ENCODE peak calls at places on chromosomes 2 and 18, in ten cellular contexts. G, T, B, U, F, J, X, D, R and H are unnamed samples.

GRCh38 chr2:219687266-219687665 is 59.8 kb downstream of the SLC4A3 start:
- DNase-seq in U (no peak), B (no peak), X (no peak), D (no peak), F (no peak), J (peak), R (no peak), T (no peak), G (no peak), H (no peak)

GRCh38 chr2:19456695-19457094 is 98.3 kb upstream of the OSR1 start:
- DNase-seq in J (no peak), T (no peak), G (no peak), B (no peak), R (no peak), D (no peak), F (no peak), U (no peak), X (no peak), H (no peak)

GRCh38 chr2:168343586-168343985 is 96.2 kb upstream of the STK39 start:
- DNase-seq in F (no peak), T (no peak), J (no peak), D (no peak), R (peak), U (no peak), G (no peak), B (no peak), X (no peak), H (peak)

GRCh38 chr2:177896587-177896986 is 176.0 kb downstream of the PDE11A start:
- DNase-seq in F (no peak), G (no peak), U (no peak), J (no peak), R (no peak), D (no peak), B (no peak), X (no peak), T (no peak), H (no peak)

GRCh38 chr2:42084231-42084671 is 36.4 kb downstream of the PKDCC start:
- DNase-seq in G (no peak), J (no peak), R (peak), D (no peak), T (no peak), B (no peak), U (peak), X (no peak), F (no peak), H (no peak)

GRCh38 chr2:219277703-219278654 is 1.2 kb upstream of the DNAJB2 start:
- DNase-seq in D (peak), F (peak), U (peak), G (peak), R (peak), B (peak), T (peak), X (peak), J (peak), H (peak)

GRCh38 chr2:61277756-61278155 is 115.8 kb downstream of the C2orf74 start:
- DNase-seq in J (no peak), D (no peak), G (no peak), R (no peak), B (no peak), X (no peak), F (no peak), T (no peak), U (no peak), H (no peak)

GRCh38 chr2:14148186-14148585 is 484.3 kb upstream of the LRATD1 start:
- DNase-seq in T (no peak), F (no peak), J (no peak), R (peak), B (no peak), G (no peak), D (no peak), U (no peak), X (no peak), H (no peak)

GRCh38 chr2:167420261-167420660 is 532.0 kb downstream of the XIRP2 start:
- DNase-seq in F (no peak), X (no peak), G (no peak), J (no peak), T (no peak), B (no peak), R (peak), D (no peak), U (no peak), H (no peak)

GRCh38 chr2:188527701-188528100 is 236.0 kb downstream of the GULP1 start:
- DNase-seq in R (peak), F (no peak), T (no peak), D (no peak), U (no peak), J (no peak), B (no peak), G (no peak), X (no peak), H (no peak)

GRCh38 chr2:204947448-204947847 is 402.2 kb downstream of the PARD3B start:
- DNase-seq in D (no peak), J (no peak), F (no peak), X (no peak), T (no peak), B (no peak), R (no peak), U (no peak), G (no peak), H (no peak)

GRCh38 chr18:45910405-45911023 is 56.6 kb downstream of the EPG5 start:
- DNase-seq in U (peak), X (peak), T (no peak), G (peak), F (peak), B (peak), R (peak), J (peak), D (no peak), H (peak)

GRCh38 chr2:209331291-209331844 is 92.5 kb upstream of the MAP2 start:
- DNase-seq in U (no peak), D (no peak), J (peak), R (peak), X (peak), G (peak), B (no peak), F (no peak), T (no peak), H (peak)

GRCh38 chr2:99775585-99775984 is 285.8 kb upstream of the REV1 start:
- DNase-seq in B (no peak), J (no peak), R (no peak), G (no peak), D (no peak), F (no peak), U (no peak), X (no peak), T (no peak), H (no peak)

GRCh38 chr18:23547306-23547705 is 39.0 kb downstream of the NPC1 start:
- DNase-seq in X (no peak), D (no peak), R (no peak), G (no peak), B (no peak), U (no peak), F (no peak), T (no peak), J (peak), H (no peak)

GRCh38 chr2:11684894-11685460 is 15.0 kb upstream of the NTSR2 start:
- DNase-seq in X (no peak), G (no peak), B (no peak), J (no peak), R (no peak), U (no peak), F (no peak), T (no peak), D (no peak), H (no peak)

GRCh38 chr2:191665286-191665685 is 12.7 kb upstream of the NABP1 start:
- DNase-seq in J (no peak), U (no peak), G (no peak), R (no peak), B (no peak), F (no peak), T (no peak), X (no peak), D (no peak), H (no peak)

GRCh38 chr18:73647391-73647790 is 500.2 kb downstream of the FBXO15 start:
- DNase-seq in G (no peak), R (no peak), J (no peak), B (no peak), U (no peak), T (no peak), X (no peak), F (no peak), D (no peak), H (no peak)

GRCh38 chr2:207847807-207848544 is 78.3 kb upstream of the FZD5 start:
- DNase-seq in R (no peak), X (no peak), F (peak), J (no peak), G (no peak), T (no peak), U (no peak), D (no peak), B (peak), H (peak)

GRCh38 chr2:85439986-85440385 is 21.5 kb downstream of the SH2D6 start:
- DNase-seq in G (no peak), R (no peak), B (no peak), T (no peak), U (no peak), J (no peak), D (no peak), X (no peak), F (no peak), H (no peak)

GRCh38 chr2:175036582-175037018 is 31.4 kb upstream of the CHN1 start:
- DNase-seq in D (no peak), U (no peak), J (peak), B (no peak), X (peak), T (no peak), R (peak), G (peak), F (no peak), H (peak)

GRCh38 chr2:60565472-60565871 is 12.0 kb upstream of the BCL11A start:
- DNase-seq in D (no peak), U (no peak), J (peak), R (peak), X (no peak), G (no peak), F (no peak), B (no peak), T (no peak), H (peak)

GRCh38 chr2:43127208-43127940 is 99.0 kb downstream of the ZFP36L2 start:
- DNase-seq in T (no peak), D (no peak), X (peak), U (no peak), G (peak), R (peak), F (peak), J (peak), B (peak), H (no peak)

GRCh38 chr2:105373895-105374401 is 24.9 kb downstream of the FHL2 start:
- DNase-seq in R (no peak), G (no peak), U (no peak), B (no peak), T (no peak), X (no peak), F (no peak), J (no peak), D (peak), H (no peak)

GRCh38 chr2:17506736-17507616 is 11.3 kb downstream of the RAD51AP2 start:
- DNase-seq in G (no peak), X (no peak), T (no peak), B (no peak), D (no peak), U (no peak), R (no peak), F (no peak), J (peak), H (peak)

GRCh38 chr2:211157856-211158463 is 601.6 kb downstream of the CPS1 start:
- DNase-seq in R (peak), X (peak), J (peak), B (peak), D (peak), U (peak), G (peak), F (peak), T (no peak), H (peak)

GRCh38 chr18:57780318-57781127 is 22.6 kb downstream of the ATP8B1 start:
- DNase-seq in X (no peak), G (no peak), J (no peak), U (no peak), T (no peak), B (no peak), D (no peak), R (peak), F (no peak), H (peak)

GRCh38 chr2:112630268-112630667 is 15.5 kb upstream of the SLC20A1 start:
- DNase-seq in T (no peak), J (no peak), R (no peak), U (no peak), G (no peak), F (no peak), B (no peak), X (no peak), D (no peak), H (no peak)

GRCh38 chr2:239693330-239693729 is 292.5 kb upstream of the HDAC4 start:
- DNase-seq in G (no peak), R (no peak), T (peak), D (peak), F (no peak), B (no peak), U (no peak), J (no peak), X (no peak), H (no peak)

GRCh38 chr2:216792222-216793001 is 67.5 kb downstream of the TNP1 start:
- DNase-seq in T (peak), R (peak), F (peak), D (peak), J (no peak), X (peak), U (peak), B (no peak), G (no peak), H (peak)

GRCh38 chr2:176092270-176093144 is at the start of gene HOXD13:
- DNase-seq in X (peak), U (no peak), T (no peak), B (no peak), F (no peak), D (no peak), J (no peak), G (no peak), R (no peak), H (no peak)

GRCh38 chr2:173834124-173834523 is 131.0 kb downstream of the SP3 start:
- DNase-seq in D (no peak), G (no peak), B (no peak), F (no peak), X (no peak), J (no peak), T (no peak), U (no peak), R (no peak), H (no peak)

GRCh38 chr2:168939918-168940317 is 38.8 kb downstream of the G6PC2 start:
- DNase-seq in G (no peak), F (no peak), X (no peak), B (no peak), U (no peak), J (no peak), T (no peak), D (no peak), R (no peak), H (no peak)

GRCh38 chr18:8480506-8481328 is 128.5 kb upstream of the RAB12 start:
- DNase-seq in B (no peak), X (peak), F (no peak), J (peak), R (peak), U (peak), G (peak), T (no peak), D (no peak), H (peak)

GRCh38 chr2:65566617-65567016 is 134.2 kb upstream of the SPRED2 start:
- DNase-seq in B (no peak), R (no peak), X (no peak), D (no peak), G (no peak), F (no peak), T (no peak), J (no peak), U (no peak), H (peak)

GRCh38 chr18:9665311-9665710 is 42.8 kb upstream of the RAB31 start:
- DNase-seq in U (no peak), B (no peak), R (no peak), D (no peak), G (no peak), X (no peak), J (no peak), T (no peak), F (no peak), H (no peak)

GRCh38 chr2:85983766-85984165 is 95.0 kb upstream of the ST3GAL5 start:
- DNase-seq in U (no peak), B (no peak), R (no peak), G (no peak), D (no peak), T (no peak), J (no peak), X (no peak), F (no peak), H (no peak)

GRCh38 chr2:2743164-2743571 is 412.1 kb upstream of the MYT1L start:
- DNase-seq in D (peak), U (peak), G (no peak), T (no peak), F (no peak), B (peak), J (no peak), X (no peak), R (no peak), H (peak)

GRCh38 chr18:57737661-57738060 is 65.5 kb downstream of the ATP8B1 start:
- DNase-seq in G (peak), D (peak), J (no peak), F (peak), U (peak), X (no peak), T (peak), B (peak), R (peak), H (peak)

GRCh38 chr2:25418944-25419677 is 77.4 kb upstream of the DNMT3A start:
- DNase-seq in U (no peak), R (no peak), T (no peak), B (no peak), D (no peak), X (peak), G (no peak), F (no peak), J (no peak), H (no peak)

DNA sequence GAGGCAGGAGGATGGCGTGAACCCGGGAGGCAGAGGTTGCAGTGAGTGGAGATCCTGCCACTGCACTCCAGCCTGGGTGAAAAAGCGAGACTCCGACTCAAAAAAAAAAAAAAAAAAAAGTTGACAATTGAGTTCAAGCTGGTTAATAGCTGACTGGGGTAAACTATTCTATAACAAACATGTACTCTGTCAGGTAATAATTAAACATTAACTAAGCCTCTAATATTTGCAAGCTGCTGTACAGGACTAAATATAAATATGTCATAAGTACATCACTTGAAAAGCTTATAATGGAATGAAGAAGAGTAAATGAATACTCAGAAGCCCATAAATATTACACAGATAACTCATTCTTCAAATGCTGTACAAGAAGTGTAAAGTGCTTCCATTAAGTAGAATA is 190.4 kb upstream of the CRIM1 start:
- DNase-seq in X (no peak), G (no peak), B (no peak), J (no peak), F (no peak), R (no peak), U (no peak), T (no peak), D (no peak), H (no peak)
- TF ChIP-seq CTCF in X (no peak), G (no peak), B (no peak), J (no peak), F (no peak), R (no peak), U (no peak), T (no peak), D (no peak), H (no peak)

DNA sequence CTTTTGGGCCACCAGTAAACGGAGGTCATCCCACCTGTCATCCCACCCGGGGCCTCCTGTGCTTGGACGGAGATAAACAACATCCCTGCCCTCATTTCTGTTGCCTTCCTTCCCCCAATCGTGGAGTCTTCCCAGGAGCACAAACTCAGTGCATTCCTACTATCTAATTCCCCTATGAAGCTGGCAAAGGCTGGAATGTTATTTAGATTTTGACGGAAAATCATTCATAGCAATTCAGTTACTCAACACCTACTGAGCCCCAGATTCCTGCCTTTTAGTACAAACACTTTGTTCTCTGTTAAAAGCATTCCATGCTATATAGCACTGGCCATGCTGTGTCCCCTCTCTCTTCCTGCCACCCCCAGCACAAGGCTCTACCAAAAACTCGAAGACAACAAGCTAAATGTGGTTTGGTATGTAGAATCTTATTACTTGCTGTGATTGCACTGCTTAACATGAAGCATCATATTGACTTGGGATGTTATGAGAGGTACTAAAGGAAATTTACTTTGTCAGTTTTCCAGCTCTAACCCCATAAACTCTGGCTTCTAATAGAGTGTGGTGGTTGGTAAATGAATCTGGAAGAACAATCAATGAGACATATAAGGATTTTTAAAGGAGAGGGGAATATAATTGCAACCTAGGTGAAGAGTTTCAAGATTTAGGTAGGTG is 32.3 kb upstream of the IMPA2 start:
- DNase-seq in T (no peak), F (no peak), R (peak), U (no peak), X (no peak), B (no peak), J (no peak), D (no peak), G (no peak), H (no peak)
- H3K27ac ChIP-seq in T (no peak), F (peak), R (no peak), U (peak), X (no peak), B (peak), J (no peak), D (no peak), G (peak), H (peak)

DNA sequence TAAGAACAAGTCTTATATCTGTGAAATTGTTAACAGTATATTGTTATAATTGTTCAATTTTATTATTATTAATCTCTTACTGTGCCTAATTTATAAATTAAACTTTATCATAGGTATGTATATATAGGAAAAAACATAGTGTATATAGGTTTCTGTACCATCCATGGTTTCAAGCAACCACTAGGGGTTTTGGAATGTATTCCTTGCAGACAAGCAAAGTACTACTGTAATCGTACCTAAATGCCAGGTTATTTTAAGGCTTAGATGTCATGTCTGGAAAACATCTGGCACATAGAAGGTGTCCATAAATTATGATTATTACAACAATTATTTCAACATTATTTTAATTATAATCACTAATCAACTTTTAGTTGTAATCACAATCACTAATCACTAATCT is 8.4 kb downstream of the ITSN2 start:
- DNase-seq in U (no peak), F (no peak), X (no peak), B (no peak), J (no peak), G (no peak), T (no peak), R (no peak), D (no peak), H (no peak)
- TF ChIP-seq CTCF in U (no peak), F (no peak), X (peak), B (no peak), J (no peak), G (no peak), T (no peak), R (no peak), D (no peak), H (no peak)

GRCh38 chr2:237895544-237896506 is 36.4 kb downstream of the RAMP1 start:
- DNase-seq in J (no peak), B (no peak), G (no peak), D (peak), X (peak), T (peak), U (no peak), F (peak), R (no peak), H (peak)
- H3K27ac ChIP-seq in J (no peak), B (peak), G (no peak), D (peak), X (no peak), T (peak), U (peak), F (no peak), R (no peak), H (peak)